ENCODE peak calls at places on chromosomes 1 and 21, in five cellular contexts. I, E, R, Z and G are unnamed samples.

GRCh38 chr1:231638647-231639046 is 12.1 kb downstream of the DISC1 start:
- DNase-seq in I (no peak), E (no peak), Z (no peak), R (no peak), G (no peak)

GRCh38 chr1:16366722-16367257 is at the start of gene SZRD1:
- DNase-seq in Z (peak), I (peak), R (peak), E (peak), G (peak)

GRCh38 chr1:200314085-200314750 is 95.6 kb downstream of the ZNF281 start:
- DNase-seq in I (no peak), E (no peak), Z (no peak), R (no peak), G (no peak)

GRCh38 chr1:7046314-7046713 is 261.1 kb downstream of the CAMTA1 start:
- DNase-seq in E (peak), I (peak), Z (peak), R (peak), G (no peak)

GRCh38 chr1:191865479-191865878 is 292.8 kb upstream of the RGS18 start:
- DNase-seq in Z (no peak), I (no peak), R (no peak), E (no peak), G (no peak)

GRCh38 chr21:42426424-42426823 is 22.7 kb downstream of the UBASH3A start:
- DNase-seq in Z (no peak), R (no peak), E (no peak), I (no peak), G (no peak)

GRCh38 chr1:201480231-201481003 is 11.4 kb upstream of the PHLDA3 start:
- DNase-seq in Z (no peak), R (peak), E (peak), I (peak), G (no peak)

GRCh38 chr1:33165809-33166208 is 16.0 kb downstream of the TRIM62 start:
- DNase-seq in I (no peak), Z (no peak), E (no peak), R (no peak), G (no peak)

GRCh38 chr1:236451796-236452373 is 57.8 kb downstream of the EDARADD start:
- DNase-seq in Z (no peak), I (peak), E (no peak), R (peak), G (no peak)

GRCh38 chr21:35046223-35046690 is 2.8 kb downstream of the RUNX1 start:
- DNase-seq in E (peak), R (no peak), Z (no peak), I (no peak), G (no peak)

GRCh38 chr1:203340112-203340804 is 10.7 kb downstream of the FMOD start:
- DNase-seq in I (peak), R (peak), E (peak), Z (peak), G (peak)

GRCh38 chr1:60942291-60942690 is 140.1 kb upstream of the NFIA start:
- DNase-seq in R (no peak), I (no peak), E (no peak), Z (no peak), G (no peak)

GRCh38 chr1:203136409-203137042 is 9.0 kb downstream of the ADORA1 start:
- DNase-seq in I (no peak), R (no peak), E (no peak), Z (no peak), G (no peak)

GRCh38 chr1:89050649-89051033 is 14.4 kb downstream of the GBP1 start:
- DNase-seq in Z (no peak), I (no peak), R (no peak), E (peak), G (no peak)

GRCh38 chr21:37130971-37131370 is 57.9 kb downstream of the TTC3 start:
- DNase-seq in Z (no peak), I (no peak), R (no peak), E (no peak), G (no peak)

GRCh38 chr1:113199718-113200455 is 126.9 kb downstream of the LRIG2 start:
- DNase-seq in Z (no peak), E (no peak), I (no peak), R (no peak), G (no peak)

GRCh38 chr1:211684791-211685190 is 9.4 kb upstream of the NEK2 start:
- DNase-seq in R (no peak), E (no peak), Z (no peak), I (no peak), G (no peak)

GRCh38 chr1:89363196-89363595 is 663 bp upstream of the GBP6 start:
- DNase-seq in Z (no peak), E (no peak), R (no peak), I (no peak), G (no peak)

GRCh38 chr1:27418786-27419185 is 26.4 kb downstream of the GPR3 start:
- DNase-seq in I (no peak), E (no peak), R (no peak), Z (no peak), G (no peak)